ENCODE peak calls at places on chromosomes 13 and 19, in ten cellular contexts. X is HCT116, N is fibroblast of lung, M is colonic mucosa, K is K562, V is dorsolateral prefrontal cortex, Y is thoracic aorta, T is adrenal gland, Z is Caco-2, E is activated B cell treated with CpG ODN at 0.5 μM for 24 hours. Q is an unnamed sample.

GRCh38 chr13:36848228-36848982 is 29.4 kb downstream of the RFXAP start:
- DNase-seq in X (no peak), N (no peak), M (no peak), K (no peak), V (no peak), Y (no peak), T (no peak), Z (no peak), E (no peak), Q (no peak)

GRCh38 chr13:53732664-53733063 is 704.1 kb downstream of the OLFM4 start:
- DNase-seq in X (no peak), N (no peak), M (no peak), K (no peak), V (no peak), Y (no peak), T (no peak), Z (no peak), E (no peak), Q (no peak)

GRCh38 chr19:47152205-47152604 is 21.6 kb downstream of the SAE1 start:
- DNase-seq in X (no peak), N (no peak), M (no peak), K (no peak), V (no peak), Y (no peak), T (no peak), Z (no peak), E (no peak), Q (no peak)

GRCh38 chr19:53136432-53136831 is 3.7 kb upstream of the ZNF415 start:
- DNase-seq in X (no peak), N (no peak), M (no peak), K (no peak), V (no peak), Y (no peak), T (no peak), Z (no peak), E (no peak), Q (no peak)

GRCh38 chr19:35596366-35596999 is 10.5 kb downstream of the PMIS2 start:
- DNase-seq in X (no peak), N (no peak), M (no peak), K (peak), V (no peak), Y (no peak), T (no peak), Z (no peak), E (no peak), Q (no peak)

GRCh38 chr13:20495087-20496023 is 30.3 kb downstream of the CRYL1 start:
- DNase-seq in X (peak), N (peak), M (peak), K (peak), V (peak), Y (peak), T (peak), Z (peak), E (no peak), Q (no peak)

GRCh38 chr13:95740921-95741320 is 64.0 kb downstream of the DNAJC3 start:
- DNase-seq in X (no peak), N (no peak), M (no peak), K (no peak), V (no peak), Y (no peak), T (no peak), Z (no peak), E (no peak), Q (no peak)

GRCh38 chr13:30004204-30004603 is 153.8 kb upstream of the UBL3 start:
- DNase-seq in X (no peak), N (no peak), M (no peak), K (no peak), V (no peak), Y (no peak), T (no peak), Z (no peak), E (no peak), Q (no peak)

GRCh38 chr13:44350775-44351504 is 22.7 kb upstream of the SERP2 start:
- DNase-seq in X (no peak), N (no peak), M (no peak), K (no peak), V (no peak), Y (no peak), T (no peak), Z (no peak), E (no peak), Q (no peak)

GRCh38 chr13:42039457-42039945 is 8.9 kb upstream of the DGKH start:
- DNase-seq in X (peak), N (no peak), M (peak), K (peak), V (no peak), Y (no peak), T (no peak), Z (no peak), E (no peak), Q (no peak)

GRCh38 chr13:102555914-102556553 is 40.8 kb upstream of the TPP2 start:
- DNase-seq in X (peak), N (peak), M (no peak), K (peak), V (no peak), Y (no peak), T (no peak), Z (no peak), E (no peak), Q (no peak)

GRCh38 chr13:110438211-110438610 is 123.3 kb downstream of the RAB20 start:
- DNase-seq in X (no peak), N (no peak), M (no peak), K (peak), V (no peak), Y (no peak), T (no peak), Z (no peak), E (no peak), Q (peak)

GRCh38 chr13:94886191-94886590 is 173.8 kb upstream of the SOX21 start:
- DNase-seq in X (no peak), N (no peak), M (no peak), K (no peak), V (no peak), Y (no peak), T (no peak), Z (no peak), E (no peak), Q (no peak)

GRCh38 chr13:45907501-45907900 is 55.9 kb upstream of the SIAH3 start:
- DNase-seq in X (no peak), N (no peak), M (no peak), K (no peak), V (no peak), Y (no peak), T (no peak), Z (no peak), E (no peak), Q (no peak)

GRCh38 chr19:47161876-47162489 is 31.3 kb downstream of the SAE1 start:
- DNase-seq in X (no peak), N (peak), M (no peak), K (no peak), V (no peak), Y (no peak), T (no peak), Z (no peak), E (no peak), Q (no peak)

GRCh38 chr13:38954291-38954690 is 36.3 kb downstream of the STOML3 start:
- DNase-seq in X (no peak), N (no peak), M (no peak), K (no peak), V (no peak), Y (no peak), T (no peak), Z (no peak), E (no peak), Q (no peak)

GRCh38 chr19:9848761-9849160 is 13.6 kb downstream of the PIN1 start:
- DNase-seq in X (no peak), N (no peak), M (no peak), K (no peak), V (no peak), Y (no peak), T (no peak), Z (no peak), E (no peak), Q (no peak)

GRCh38 chr13:107765724-107766436 is 449.5 kb downstream of the LIG4 start:
- DNase-seq in X (no peak), N (no peak), M (no peak), K (no peak), V (no peak), Y (no peak), T (no peak), Z (no peak), E (no peak), Q (no peak)

GRCh38 chr13:51942189-51942588 is 69.1 kb downstream of the ATP7B start:
- DNase-seq in X (peak), N (no peak), M (peak), K (no peak), V (no peak), Y (no peak), T (no peak), Z (no peak), E (no peak), Q (no peak)

GRCh38 chr13:64158910-64159309 is 2743.3 kb upstream of the PCDH20 start:
- DNase-seq in X (no peak), N (peak), M (no peak), K (no peak), V (no peak), Y (no peak), T (no peak), Z (no peak), E (no peak), Q (no peak)

GRCh38 chr13:43432948-43433347 is 353.8 kb downstream of the ENOX1 start:
- DNase-seq in X (no peak), N (peak), M (no peak), K (no peak), V (no peak), Y (no peak), T (no peak), Z (no peak), E (no peak), Q (no peak)

GRCh38 chr19:7981199-7981598 is 24.2 kb downstream of the ELAVL1 start:
- DNase-seq in X (no peak), N (no peak), M (no peak), K (no peak), V (no peak), Y (no peak), T (no peak), Z (no peak), E (no peak), Q (no peak)

GRCh38 chr19:13839938-13840750 is 36.8 kb upstream of the NANOS3 start:
- DNase-seq in X (no peak), N (no peak), M (peak), K (no peak), V (no peak), Y (no peak), T (peak), Z (no peak), E (peak), Q (no peak)

GRCh38 chr13:69458013-69458412 is 649.6 kb upstream of the ATXN8OS start:
- DNase-seq in X (no peak), N (no peak), M (no peak), K (no peak), V (no peak), Y (no peak), T (no peak), Z (no peak), E (no peak), Q (no peak)

GRCh38 chr13:25494708-25495411 is 123.1 kb downstream of the ATP8A2 start:
- DNase-seq in X (no peak), N (no peak), M (no peak), K (no peak), V (peak), Y (no peak), T (no peak), Z (no peak), E (no peak), Q (no peak)
- TF ChIP-seq CTCF in X (no peak), N (no peak), M (no peak), K (peak), V (no peak), Y (no peak), T (no peak), Z (no peak), E (no peak), Q (no peak)

GRCh38 chr19:3224346-3225325 is at the start of gene CELF5:
- DNase-seq in X (no peak), N (peak), M (peak), K (peak), V (peak), Y (no peak), T (no peak), Z (no peak), E (peak), Q (peak)
- TF ChIP-seq CTCF in X (no peak), N (no peak), M (peak), K (peak), V (no peak), Y (peak), T (no peak), Z (no peak), E (no peak), Q (peak)

DNA sequence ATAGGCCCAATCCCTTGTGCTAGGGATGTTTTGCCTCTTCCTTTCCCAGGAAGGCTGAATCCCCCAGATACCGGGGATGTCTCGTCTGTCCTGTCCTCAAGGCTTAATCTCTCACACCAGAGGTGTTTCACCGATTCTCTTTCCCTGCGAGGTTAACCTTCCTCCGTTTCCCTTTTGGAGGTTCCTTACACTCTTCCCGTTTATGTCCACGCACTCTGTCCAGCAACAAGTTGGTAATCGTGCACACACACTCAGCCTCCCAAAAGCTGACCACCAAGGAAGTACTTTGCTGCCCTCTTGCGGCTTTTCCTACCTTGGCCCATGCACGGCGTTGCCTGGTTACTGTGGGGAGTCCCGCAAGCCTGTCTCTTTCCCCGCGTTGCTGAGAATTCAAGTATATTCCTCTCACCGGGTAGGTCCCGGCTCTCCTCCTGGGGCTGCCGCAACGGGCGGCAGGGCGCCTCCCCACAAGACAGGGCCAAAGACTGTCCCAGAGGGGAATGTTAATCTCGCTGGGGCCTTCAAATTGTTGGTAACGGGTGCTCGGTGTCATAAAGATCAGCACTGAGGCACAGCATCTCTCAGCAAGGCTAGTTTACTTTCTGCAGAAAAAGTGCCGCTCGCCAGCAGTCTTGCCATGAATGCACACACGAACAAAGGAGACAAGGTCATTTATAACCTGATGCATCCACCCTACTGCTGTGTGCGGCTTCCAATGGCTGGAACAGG is 36.7 kb upstream of the CD177 start:
- DNase-seq in X (peak), N (peak), M (peak), K (peak), V (peak), Y (no peak), T (no peak), Z (peak), E (no peak), Q (no peak)
- TF ChIP-seq CTCF in X (peak), N (peak), M (no peak), K (peak), V (no peak), Y (no peak), T (no peak), Z (peak), E (no peak), Q (no peak)

GRCh38 chr13:48068952-48069351 is 26.0 kb downstream of the MED4 start:
- DNase-seq in X (no peak), N (peak), M (no peak), K (no peak), V (no peak), Y (no peak), T (no peak), Z (no peak), E (no peak), Q (no peak)

GRCh38 chr13:48066310-48066989 is 28.5 kb downstream of the MED4 start:
- DNase-seq in X (no peak), N (peak), M (no peak), K (no peak), V (no peak), Y (no peak), T (no peak), Z (no peak), E (no peak), Q (no peak)

GRCh38 chr13:48070942-48071341 is 24.0 kb downstream of the MED4 start:
- DNase-seq in X (no peak), N (no peak), M (no peak), K (no peak), V (no peak), Y (no peak), T (no peak), Z (no peak), E (no peak), Q (no peak)

GRCh38 chr13:48069573-48069972 is 25.3 kb downstream of the MED4 start:
- DNase-seq in X (no peak), N (no peak), M (no peak), K (no peak), V (no peak), Y (no peak), T (no peak), Z (no peak), E (no peak), Q (no peak)

GRCh38 chr13:48068036-48068435 is 26.9 kb downstream of the MED4 start:
- DNase-seq in X (no peak), N (no peak), M (no peak), K (no peak), V (no peak), Y (no peak), T (no peak), Z (no peak), E (no peak), Q (no peak)
- TF ChIP-seq CTCF in X (no peak), N (no peak), M (no peak), K (no peak), V (no peak), Y (no peak), T (no peak), Z (no peak), E (no peak), Q (no peak)